ENCODE peak calls at places on chromosome 21, in seven cellular contexts. B, T, I, P, H, G and N are unnamed samples.

GRCh38 chr21:17900281-17900989 is 81.3 kb upstream of the C21orf91 start:
- DNase-seq in H (no peak), I (peak; percentile 37), B (no peak), P (no peak), T (no peak), G (no peak), N (peak; percentile 31)

GRCh38 chr21:34530264-34530663 is 18.3 kb upstream of the KCNE1 start:
- DNase-seq in T (no peak), G (peak; percentile 72), H (no peak), B (no peak), I (no peak), P (no peak), N (no peak)

GRCh38 chr21:46500224-46500861 is 41.7 kb downstream of the DIP2A start:
- DNase-seq in H (no peak), T (no peak), I (no peak), B (peak; percentile 12), G (no peak), P (peak; percentile 27), N (no peak)

GRCh38 chr21:38811257-38811656 is 5.5 kb downstream of the ETS2 start:
- DNase-seq in T (no peak), P (peak; percentile 96), I (no peak), H (no peak), B (no peak), G (peak; percentile 84), N (no peak)

GRCh38 chr21:36471254-36471723 is 8.6 kb downstream of the CLDN14 start:
- DNase-seq in H (no peak), P (peak; percentile 58), I (no peak), G (no peak), B (peak; percentile 40), T (no peak), N (no peak)

GRCh38 chr21:33403128-33403785 is at the start of gene IFNGR2:
- DNase-seq in H (no peak), I (no peak), T (peak; percentile 38), G (peak; percentile 27), P (peak; percentile 41), B (no peak), N (peak; percentile 43)

GRCh38 chr21:36113647-36114428 is 21.0 kb upstream of the CBR3 start:
- DNase-seq in B (peak; percentile 70), G (no peak), P (peak; percentile 66), I (no peak), H (no peak), T (peak; percentile 39), N (no peak)

GRCh38 chr21:32954353-32954752 is 71.4 kb upstream of the OLIG2 start:
- DNase-seq in T (no peak), G (no peak), P (no peak), H (no peak), B (no peak), I (no peak), N (no peak)

GRCh38 chr21:32771134-32771523 is 426 bp downstream of the PAXBP1 start:
- DNase-seq in G (peak; percentile 51), H (no peak), B (peak; percentile 33), T (peak; percentile 15), I (no peak), P (peak; percentile 75), N (peak; percentile 59)

GRCh38 chr21:15730484-15731242 is 881 bp downstream of the USP25 start:
- DNase-seq in G (no peak), T (no peak), P (peak; percentile 24), H (peak; percentile 14), B (no peak), I (no peak), N (no peak)

GRCh38 chr21:31198575-31198974 is 145.5 kb downstream of the TIAM1 start:
- DNase-seq in H (peak; percentile 45), B (peak; percentile 30), P (peak; percentile 63), G (peak; percentile 26), I (no peak), T (no peak), N (no peak)

GRCh38 chr21:45935628-45936027 is 45.9 kb upstream of the COL6A1 start:
- DNase-seq in I (no peak), P (peak; percentile 13), G (peak; percentile 58), T (no peak), H (peak; percentile 52), B (no peak), N (no peak)

GRCh38 chr21:43989401-43989800 is 22.7 kb upstream of the TRAPPC10 start:
- DNase-seq in B (no peak), H (no peak), G (no peak), T (no peak), P (no peak), I (no peak), N (no peak)

GRCh38 chr21:42669069-42669468 is 15.6 kb downstream of the PDE9A start:
- DNase-seq in P (no peak), B (peak; percentile 29), H (no peak), I (no peak), G (no peak), T (no peak), N (no peak)

GRCh38 chr21:35525443-35525842 is 476.3 kb upstream of the RUNX1 start:
- DNase-seq in T (no peak), H (no peak), B (no peak), G (no peak), I (no peak), P (peak; percentile 13), N (no peak)

GRCh38 chr21:44255519-44255981 is 6.1 kb downstream of the DNMT3L start:
- DNase-seq in P (no peak), H (no peak), T (no peak), I (no peak), G (no peak), B (no peak), N (no peak)

GRCh38 chr21:17585875-17586450 is 26.7 kb downstream of the BTG3 start:
- DNase-seq in B (peak; percentile 41), H (peak; percentile 44), T (no peak), P (peak; percentile 57), G (peak; percentile 53), I (no peak), N (peak; percentile 27)

GRCh38 chr21:42670884-42671283 is 17.5 kb downstream of the PDE9A start:
- DNase-seq in H (no peak), T (no peak), G (no peak), B (no peak), I (no peak), P (no peak), N (no peak)

GRCh38 chr21:45534591-45535331 is 7.5 kb downstream of the SLC19A1 start:
- DNase-seq in P (no peak), G (no peak), I (peak; percentile 29), T (no peak), B (no peak), H (peak; percentile 38), N (peak; percentile 77)

GRCh38 chr21:45209046-45209445 is 78.6 kb downstream of the POFUT2 start:
- DNase-seq in P (peak; percentile 16), T (no peak), I (no peak), H (no peak), B (no peak), G (peak; percentile 51), N (no peak)

GRCh38 chr21:21614966-21615365 is 616.8 kb downstream of the NCAM2 start:
- DNase-seq in H (no peak), P (no peak), I (no peak), G (no peak), T (no peak), B (no peak), N (no peak)

GRCh38 chr21:28177008-28177603 is 815.6 kb downstream of the LTN1 start:
- DNase-seq in P (no peak), T (no peak), G (no peak), I (no peak), B (no peak), H (no peak), N (no peak)

GRCh38 chr21:39263372-39263771 is 50.1 kb downstream of the BRWD1 start:
- DNase-seq in H (no peak), G (peak; percentile 42), I (no peak), B (no peak), P (peak; percentile 61), T (no peak), N (no peak)

GRCh38 chr21:14403681-14404318 is 20.9 kb upstream of the HSPA13 start:
- DNase-seq in B (peak; percentile 19), T (no peak), G (peak; percentile 11), H (peak; percentile 32), I (no peak), P (peak; percentile 36), N (no peak)

GRCh38 chr21:26127918-26128317 is 42.7 kb downstream of the APP start:
- DNase-seq in B (no peak), P (peak; percentile 64), G (peak; percentile 40), I (no peak), T (no peak), H (no peak), N (no peak)